ENCODE peak calls at places on chromosomes 12 and 14, in nine cellular contexts. J, F, Q, T, X, L, G, O and H are unnamed samples.

GRCh38 chr12:114395755-114396152 is 10.2 kb downstream of the TBX5 start:
- DNase-seq in J (no peak), F (no peak), Q (no peak), T (no peak), X (no peak), L (no peak), G (no peak), O (no peak), H (no peak)

GRCh38 chr12:131869871-131870418 is 24.5 kb upstream of the ULK1 start:
- DNase-seq in J (no peak), F (peak; percentile 80), Q (no peak), T (no peak), X (peak; percentile 39), L (peak; percentile 70), G (peak; percentile 57), O (no peak), H (no peak)

GRCh38 chr14:91352101-91352500 is 65.5 kb downstream of the CCDC88C start:
- DNase-seq in J (no peak), F (no peak), Q (no peak), T (no peak), X (no peak), L (peak; percentile 17), G (no peak), O (no peak), H (no peak)

GRCh38 chr12:12503384-12504078 is 59.1 kb downstream of the DUSP16 start:
- DNase-seq in J (no peak), F (no peak), Q (no peak), T (no peak), X (no peak), L (no peak), G (no peak), O (no peak), H (peak; percentile 39)

GRCh38 chr14:79411403-79412174 is 799.7 kb downstream of the DIO2 start:
- DNase-seq in J (no peak), F (no peak), Q (no peak), T (no peak), X (no peak), L (peak; percentile 3), G (no peak), O (no peak), H (no peak)

GRCh38 chr12:6200266-6201198 is at the start of gene CD9:
- DNase-seq in J (no peak), F (no peak), Q (no peak), T (no peak), X (peak; percentile 62), L (no peak), G (peak; percentile 67), O (peak; percentile 38), H (peak; percentile 81)

GRCh38 chr14:68476212-68476964 is 316.5 kb downstream of the ZFP36L1 start:
- DNase-seq in J (no peak), F (no peak), Q (peak; percentile 21), T (no peak), X (no peak), L (peak; percentile 99), G (no peak), O (no peak), H (no peak)

GRCh38 chr12:14256555-14257169 is 108.8 kb upstream of the ATF7IP start:
- DNase-seq in J (peak; percentile 42), F (no peak), Q (no peak), T (peak; percentile 36), X (no peak), L (peak; percentile 91), G (peak; percentile 73), O (peak; percentile 25), H (peak; percentile 58)

GRCh38 chr14:28294834-28295440 is 471.6 kb upstream of the FOXG1 start:
- DNase-seq in J (no peak), F (no peak), Q (no peak), T (no peak), X (no peak), L (peak; percentile 79), G (peak; percentile 19), O (no peak), H (no peak)

GRCh38 chr12:13075114-13075471 is 28.4 kb downstream of the GSG1 start:
- DNase-seq in J (no peak), F (no peak), Q (no peak), T (no peak), X (no peak), L (no peak), G (no peak), O (no peak), H (no peak)

GRCh38 chr14:96245710-96246534 is 10.1 kb upstream of the BDKRB1 start:
- DNase-seq in J (no peak), F (no peak), Q (no peak), T (no peak), X (no peak), L (no peak), G (no peak), O (no peak), H (no peak)

GRCh38 chr12:56081393-56082347 is 1.7 kb downstream of the ERBB3 start:
- DNase-seq in J (no peak), F (no peak), Q (no peak), T (no peak), X (no peak), L (no peak), G (no peak), O (peak; percentile 60), H (no peak)

GRCh38 chr14:59630281-59630963 is 53.8 kb upstream of the CCDC175 start:
- DNase-seq in J (no peak), F (no peak), Q (no peak), T (no peak), X (peak; percentile 44), L (peak; percentile 36), G (no peak), O (peak; percentile 21), H (no peak)

GRCh38 chr14:52778702-52779101 is 12.7 kb downstream of the GNPNAT1 start:
- DNase-seq in J (no peak), F (no peak), Q (no peak), T (no peak), X (no peak), L (no peak), G (no peak), O (no peak), H (no peak)

GRCh38 chr12:49296034-49296835 is 1.3 kb downstream of the PRPH start:
- DNase-seq in J (peak; percentile 31), F (no peak), Q (peak; percentile 83), T (peak; percentile 20), X (peak; percentile 53), L (no peak), G (peak; percentile 60), O (no peak), H (peak; percentile 24)